ENCODE peak calls at places on chromosomes 12 and 14, in seven cellular contexts. N, Y, P, C, F, O and B are unnamed samples.

GRCh38 chr12:14572401-14572800 is 4.7 kb upstream of the PLBD1 start:
- DNase-seq in C (no peak), O (no peak), P (no peak), N (no peak), F (no peak), Y (no peak), B (no peak)

GRCh38 chr12:101855364-101855884 is 22.0 kb upstream of the DRAM1 start:
- DNase-seq in C (no peak), F (peak), O (peak), Y (no peak), P (no peak), N (no peak), B (no peak)

GRCh38 chr12:6965714-6966113 is 4.8 kb downstream of the PHB2 start:
- DNase-seq in Y (no peak), P (no peak), O (no peak), C (no peak), N (no peak), F (no peak), B (no peak)

GRCh38 chr12:130104114-130104513 is 58.1 kb upstream of the FZD10 start:
- DNase-seq in O (no peak), C (no peak), P (no peak), F (no peak), N (no peak), Y (no peak), B (no peak)

GRCh38 chr12:130953783-130954543 is at the start of gene ADGRD1:
- DNase-seq in C (no peak), N (peak), Y (peak), F (peak), P (no peak), O (peak), B (peak)

GRCh38 chr12:52245259-52245961 is 12.4 kb downstream of the KRT7 start:
- DNase-seq in N (no peak), O (no peak), P (no peak), Y (no peak), C (peak), F (no peak), B (peak)

GRCh38 chr12:101670007-101670671 is 27.3 kb upstream of the CHPT1 start:
- DNase-seq in F (peak), N (peak), Y (no peak), C (peak), O (peak), P (peak), B (peak)

GRCh38 chr12:6827982-6828670 is at the start of gene P3H3:
- DNase-seq in P (no peak), C (no peak), O (peak), Y (no peak), F (peak), N (no peak), B (no peak)

GRCh38 chr14:81341405-81342180 is 58.5 kb downstream of the STON2 start:
- DNase-seq in C (no peak), F (no peak), P (no peak), N (no peak), Y (no peak), O (no peak), B (no peak)

GRCh38 chr14:55914771-55915170 is 203.4 kb upstream of the PELI2 start:
- DNase-seq in P (no peak), N (no peak), F (peak), Y (no peak), O (no peak), C (no peak), B (no peak)

GRCh38 chr12:29990971-29991370 is 207.2 kb upstream of the TMTC1 start:
- DNase-seq in Y (no peak), P (no peak), N (no peak), F (no peak), O (no peak), C (no peak), B (no peak)

GRCh38 chr14:91901449-91902250 is 34.3 kb upstream of the TC2N start:
- DNase-seq in O (peak), P (peak), N (no peak), Y (peak), F (peak), C (no peak), B (no peak)

GRCh38 chr12:39467432-39467870 is 24.5 kb upstream of the KIF21A start:
- DNase-seq in C (no peak), N (no peak), Y (no peak), P (no peak), F (peak), O (no peak), B (peak)

GRCh38 chr12:64061868-64062375 is 160.2 kb downstream of the KICS2 start:
- DNase-seq in F (no peak), O (no peak), N (no peak), C (no peak), P (no peak), Y (no peak), B (no peak)

GRCh38 chr14:74546416-74546815 is 52.9 kb downstream of the ISCA2 start:
- DNase-seq in F (no peak), P (no peak), Y (no peak), N (no peak), O (no peak), C (no peak), B (no peak)

GRCh38 chr12:10721654-10722501 is 1.2 kb downstream of the YBX3 start:
- DNase-seq in P (peak), F (peak), N (peak), O (peak), C (peak), Y (peak), B (peak)

DNA sequence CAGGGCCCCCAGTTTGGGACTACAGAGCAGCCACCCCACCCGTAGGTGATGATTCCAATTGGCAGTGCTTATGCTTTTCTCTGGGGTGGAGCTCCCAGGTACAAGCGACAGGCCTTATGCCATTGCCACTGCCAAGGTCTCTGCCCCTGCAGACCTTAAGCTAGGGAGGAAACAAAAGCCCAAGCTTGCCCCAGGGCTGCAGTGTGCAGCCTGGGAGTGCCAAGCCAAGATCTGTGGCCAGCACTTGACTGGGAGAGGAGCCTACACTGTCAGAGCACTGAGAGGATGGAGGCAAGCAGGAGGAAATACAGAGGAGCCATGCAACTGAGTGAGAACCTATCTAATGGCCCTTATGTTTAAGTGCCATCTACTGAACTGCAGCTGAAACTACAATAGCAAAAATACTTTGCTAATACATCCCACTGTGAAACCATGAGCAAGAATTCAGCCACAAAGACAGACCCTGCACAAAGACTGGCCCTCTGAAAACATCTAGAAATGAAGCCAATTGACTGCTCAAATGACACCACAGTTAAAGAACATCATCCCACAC is 17.7 kb upstream of the ASCL1 start:
- DNase-seq in P (no peak), Y (no peak), N (no peak), F (no peak), C (no peak), O (no peak), B (no peak)
- TF ChIP-seq CTCF in P (no peak), Y (no peak), N (no peak), F (no peak), C (no peak), O (no peak), B (peak)

DNA sequence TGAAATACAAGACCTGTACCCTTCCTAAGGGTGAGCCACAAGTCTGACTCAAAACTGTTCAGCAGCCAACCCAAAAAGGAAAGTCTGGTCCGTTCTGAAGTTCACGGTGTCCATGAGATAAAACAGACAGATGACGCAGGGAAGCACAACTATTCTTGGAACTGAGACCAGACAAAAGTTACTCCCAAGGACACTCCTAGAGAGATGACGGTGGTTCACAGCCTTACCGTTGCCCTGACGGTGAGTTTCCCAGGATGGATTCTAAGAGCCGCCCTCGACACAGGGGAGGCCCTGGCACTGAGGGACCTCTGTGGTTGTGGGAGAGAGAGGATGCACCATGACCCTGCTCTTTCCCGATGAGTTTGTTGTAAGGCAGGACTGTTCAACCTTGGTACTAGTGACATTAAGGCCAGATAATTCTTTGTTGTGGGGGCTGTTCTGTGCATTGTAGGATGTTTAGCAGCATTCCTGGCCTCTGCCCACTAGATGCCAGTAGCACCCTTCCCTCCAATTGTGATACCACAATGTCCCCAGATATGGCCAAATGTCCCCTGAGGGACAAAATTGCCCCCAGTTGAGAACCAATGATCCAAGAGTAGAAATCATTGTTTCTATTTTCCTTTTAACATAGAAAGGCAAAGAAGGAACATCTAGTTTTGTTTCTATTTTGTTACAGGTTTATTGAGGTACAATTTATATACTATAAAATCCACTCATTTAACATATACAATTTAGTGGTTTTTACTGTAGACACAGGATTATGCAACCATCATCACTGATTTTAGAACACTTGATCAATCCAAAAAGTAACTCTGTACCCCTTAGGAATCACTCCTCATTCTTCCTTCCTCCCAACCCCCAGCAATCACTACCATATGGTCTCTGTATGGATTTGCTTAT is 23.0 kb downstream of the OR10P1 start:
- DNase-seq in O (peak), P (no peak), Y (no peak), N (no peak), C (peak), F (peak), B (no peak)
- TF ChIP-seq CTCF in O (peak), P (peak), Y (peak), N (no peak), C (peak), F (peak), B (peak)

GRCh38 chr14:37709419-37710195 is 114.2 kb downstream of the TTC6 start:
- DNase-seq in N (no peak), P (peak), O (peak), Y (no peak), F (peak), C (no peak), B (no peak)
- TF ChIP-seq CTCF in N (no peak), P (peak), O (peak), Y (no peak), F (peak), C (peak), B (peak)

GRCh38 chr12:106632797-106633450 is 50.1 kb downstream of the RFX4 start:
- DNase-seq in Y (no peak), C (peak), N (no peak), F (no peak), P (no peak), O (no peak), B (no peak)

GRCh38 chr12:106633451-106633823 is 50.6 kb downstream of the RFX4 start:
- DNase-seq in C (peak), Y (no peak), O (no peak), N (no peak), F (no peak), P (no peak), B (no peak)

GRCh38 chr12:106631797-106632196 is 49.0 kb downstream of the RFX4 start:
- DNase-seq in O (no peak), N (no peak), P (no peak), F (no peak), Y (no peak), C (no peak), B (no peak)

GRCh38 chr12:106629797-106630669 is 47.2 kb downstream of the RFX4 start:
- DNase-seq in F (no peak), Y (no peak), N (no peak), C (peak), P (no peak), O (no peak), B (no peak)

DNA sequence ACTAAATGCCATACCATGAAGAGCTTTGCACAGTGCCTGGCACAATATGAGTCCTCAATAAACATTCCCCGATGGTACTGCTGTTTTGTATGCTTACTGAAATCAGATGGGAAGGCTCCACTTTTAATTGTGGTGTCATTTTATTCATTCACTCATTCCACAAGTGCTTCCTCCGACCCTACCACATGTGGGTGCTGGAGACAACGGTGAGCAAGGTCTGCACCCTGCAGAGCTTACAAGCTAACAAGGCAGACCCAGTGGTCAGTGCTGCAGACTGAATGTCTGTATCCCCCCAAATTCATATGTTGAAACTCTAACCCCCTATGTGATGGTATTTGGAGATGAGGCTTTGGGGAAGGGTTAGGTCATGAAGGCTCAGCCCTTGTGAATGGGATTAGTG is 48.3 kb downstream of the RFX4 start:
- DNase-seq in O (no peak), F (no peak), Y (no peak), N (no peak), P (no peak), C (no peak), B (no peak)
- TF ChIP-seq CTCF in O (no peak), F (no peak), Y (no peak), N (no peak), P (no peak), C (no peak), B (peak)

GRCh38 chr14:79408696-79409095 is 802.6 kb downstream of the DIO2 start:
- DNase-seq in N (no peak), O (no peak), C (no peak), F (no peak), P (no peak), Y (no peak), B (no peak)
- TF ChIP-seq CTCF in N (no peak), O (no peak), C (no peak), F (peak), P (no peak), Y (no peak), B (no peak)

GRCh38 chr14:102500190-102500661 is 9.3 kb downstream of the ANKRD9 start:
- DNase-seq in P (peak), Y (no peak), N (no peak), F (peak), O (peak), C (no peak), B (no peak)

GRCh38 chr14:102500724-102501123 is 8.9 kb downstream of the ANKRD9 start:
- DNase-seq in P (no peak), O (no peak), C (no peak), F (no peak), N (no peak), Y (no peak), B (no peak)

GRCh38 chr14:102502571-102502970 is 7.0 kb downstream of the ANKRD9 start:
- DNase-seq in F (no peak), Y (no peak), N (no peak), O (no peak), P (no peak), C (no peak), B (no peak)

GRCh38 chr14:102503576-102504224 is 5.9 kb downstream of the ANKRD9 start:
- DNase-seq in F (no peak), O (no peak), Y (no peak), C (no peak), N (no peak), P (no peak), B (no peak)

GRCh38 chr14:102501751-102502315 is 7.7 kb downstream of the ANKRD9 start:
- DNase-seq in P (no peak), N (no peak), C (no peak), Y (no peak), F (no peak), O (no peak), B (no peak)
- TF ChIP-seq CTCF in P (peak), N (no peak), C (no peak), Y (no peak), F (no peak), O (no peak), B (no peak)

GRCh38 chr12:1662761-1663439 is 28.0 kb upstream of the ADIPOR2 start:
- DNase-seq in F (peak), C (peak), N (peak), O (peak), Y (peak), P (no peak), B (no peak)
- TF ChIP-seq CTCF in F (peak), C (peak), N (peak), O (peak), Y (no peak), P (peak), B (peak)

DNA sequence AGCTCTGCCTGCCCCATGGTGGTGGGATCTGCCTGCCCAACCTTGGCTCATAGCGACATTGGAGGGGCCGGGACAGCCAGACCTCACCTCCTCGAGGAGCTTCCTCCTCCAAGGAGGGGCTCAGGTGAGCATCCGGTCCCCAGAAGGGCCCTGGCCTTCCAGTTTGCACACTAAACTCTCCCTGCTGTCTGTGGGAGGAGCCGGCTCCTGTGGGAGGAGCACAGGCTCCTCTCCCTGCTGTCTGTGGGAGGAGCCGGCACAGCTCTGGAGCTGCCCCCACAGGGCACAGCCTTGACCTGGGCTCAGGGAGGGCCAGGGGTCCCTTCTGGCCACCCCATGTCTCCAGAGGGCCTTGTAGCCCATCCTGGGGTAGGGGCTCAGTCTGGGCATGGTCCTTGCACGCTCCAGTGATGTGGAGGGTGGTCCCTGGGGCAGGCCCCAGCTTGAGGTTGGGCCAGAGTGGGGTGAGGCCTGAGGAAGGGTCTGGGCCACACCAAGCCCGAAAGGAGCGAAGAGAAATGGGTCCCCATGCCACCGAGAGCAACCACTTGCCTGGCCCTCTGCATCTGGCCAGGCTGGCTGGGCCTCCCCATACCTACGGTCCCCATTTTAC is 147.5 kb upstream of the C14orf180 start:
- DNase-seq in C (no peak), P (no peak), F (no peak), O (no peak), Y (no peak), N (no peak), B (peak)
- TF ChIP-seq CTCF in C (no peak), P (no peak), F (no peak), O (no peak), Y (no peak), N (no peak), B (no peak)

DNA sequence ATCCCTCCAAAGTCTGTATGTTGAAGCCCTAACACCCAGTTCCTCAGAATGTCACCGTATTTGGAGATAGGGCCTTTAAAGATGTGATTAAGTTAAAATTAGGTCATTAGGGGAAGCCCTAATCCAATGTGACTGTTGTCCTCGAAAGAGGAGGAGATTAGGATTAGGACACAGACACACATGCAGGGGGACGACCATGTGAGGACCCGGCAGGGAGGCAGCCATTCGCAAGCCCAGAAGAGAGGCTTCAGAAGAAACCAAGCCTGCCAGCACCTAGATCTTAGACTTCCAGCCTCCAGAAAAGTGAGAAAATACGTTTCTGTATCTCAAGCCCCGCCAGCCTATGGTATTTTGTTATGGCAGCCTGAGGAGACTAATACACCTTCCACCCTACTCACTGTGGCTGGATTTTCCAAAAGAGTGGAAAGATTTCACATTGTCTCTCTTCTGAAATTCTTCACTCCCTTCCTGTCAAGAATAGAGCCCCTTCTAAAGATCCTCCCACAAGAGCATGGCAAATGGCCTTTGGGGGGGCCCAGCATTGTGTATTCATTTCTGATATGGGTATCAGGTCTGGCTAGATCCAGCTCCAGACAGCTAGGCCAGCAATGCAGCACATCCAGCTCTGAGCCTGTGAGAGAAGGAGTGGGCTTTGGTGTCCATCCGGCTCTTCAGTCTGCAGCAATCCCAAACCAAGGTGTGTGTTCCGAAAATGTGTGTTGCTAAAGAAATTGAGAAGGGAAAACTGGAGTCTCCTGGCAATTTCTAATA is 15.4 kb upstream of the UBC start:
- DNase-seq in O (no peak), N (no peak), Y (no peak), P (no peak), C (no peak), F (no peak), B (no peak)
- TF ChIP-seq CTCF in O (no peak), N (no peak), Y (no peak), P (no peak), C (no peak), F (no peak), B (no peak)

GRCh38 chr14:25049127-25049558 is 804 bp downstream of the STXBP6 start:
- DNase-seq in P (no peak), N (peak), C (no peak), F (peak), O (peak), Y (no peak), B (no peak)
- TF ChIP-seq CTCF in P (no peak), N (no peak), C (no peak), F (no peak), O (no peak), Y (no peak), B (no peak)